ENCODE peak calls at places on chromosome 9, in eight cellular contexts. N is heart right ventricle, U is aorta, K is astrocyte, L is Panc1, B is H9, I is heart left ventricle, J is A549. V is an unnamed sample. For H3K4me1, the result is how much of the 10 kb centered on the place peaks cover.

GRCh38 chr9:127806871-127807270 is 4.2 kb downstream of the FPGS start:
- DNase-seq in J (no peak), I (no peak), L (no peak), N (no peak), K (no peak), U (no peak), B (no peak), V (no peak)

GRCh38 chr9:136694163-136694864 is 7.1 kb upstream of the AGPAT2 start:
- DNase-seq in L (no peak), K (no peak), U (peak), B (peak), J (peak), N (peak), I (no peak), V (no peak)

GRCh38 chr9:137348781-137349470 is 46.9 kb upstream of the NRARP start:
- DNase-seq in J (no peak), U (no peak), K (no peak), B (no peak), L (no peak), N (peak), I (no peak), V (no peak)

GRCh38 chr9:104748359-104749031 is 1.0 kb downstream of the NIPSNAP3A start:
- DNase-seq in I (no peak), N (no peak), B (no peak), K (peak), U (no peak), L (no peak), J (peak), V (peak)

GRCh38 chr9:70479880-70480291 is 65.4 kb upstream of the KLF9 start:
- DNase-seq in N (no peak), J (no peak), K (peak), L (no peak), I (peak), U (no peak), B (peak), V (no peak)

GRCh38 chr9:134648701-134649525 is 7.3 kb downstream of the COL5A1 start:
- DNase-seq in L (no peak), I (no peak), J (no peak), N (no peak), U (no peak), B (no peak), K (peak), V (no peak)

GRCh38 chr9:12554636-12555035 is 138.5 kb upstream of the TYRP1 start:
- DNase-seq in K (no peak), L (no peak), B (peak), J (no peak), U (no peak), N (no peak), I (no peak), V (no peak)

GRCh38 chr9:80605129-80605528 is 1033.4 kb downstream of the TLE4 start:
- DNase-seq in K (peak), J (peak), I (no peak), L (peak), B (no peak), U (no peak), N (no peak), V (peak)

GRCh38 chr9:37301369-37302172 is 120.9 kb upstream of the GRHPR start:
- DNase-seq in K (no peak), B (no peak), N (no peak), J (no peak), U (no peak), I (no peak), L (no peak), V (no peak)

GRCh38 chr9:131203438-131204219 is 72.7 kb downstream of the FAM78A start:
- DNase-seq in K (no peak), U (no peak), B (peak), I (no peak), J (peak), L (no peak), N (no peak), V (no peak)

GRCh38 chr9:132673355-132673754 is 3.1 kb downstream of the GTF3C4 start:
- DNase-seq in K (peak), L (no peak), B (peak), N (no peak), U (no peak), I (no peak), J (peak), V (peak)

GRCh38 chr9:137708590-137709284 is 89.9 kb downstream of the EHMT1 start:
- DNase-seq in K (no peak), N (no peak), I (no peak), J (no peak), U (no peak), L (no peak), B (no peak), V (peak)

GRCh38 chr9:744790-745456 is 96.6 kb upstream of the DMRT1 start:
- DNase-seq in I (peak), J (no peak), B (no peak), L (no peak), K (no peak), N (peak), U (no peak), V (no peak)

GRCh38 chr9:131220485-131220884 is 55.8 kb downstream of the FAM78A start:
- DNase-seq in I (no peak), K (no peak), N (no peak), L (no peak), U (no peak), B (no peak), J (no peak), V (no peak)

GRCh38 chr9:113219972-113220371 is 1.1 kb downstream of the FKBP15 start:
- DNase-seq in N (no peak), I (no peak), B (no peak), L (no peak), J (no peak), U (no peak), K (peak), V (no peak)

GRCh38 chr9:110007477-110008270 is 200.3 kb downstream of the C9orf152 start:
- DNase-seq in L (no peak), I (no peak), K (no peak), U (no peak), J (no peak), B (no peak), N (no peak), V (peak)

GRCh38 chr9:6449645-6450044 is 36.6 kb downstream of the UHRF2 start:
- DNase-seq in U (no peak), B (no peak), N (no peak), I (no peak), L (no peak), J (no peak), K (no peak), V (no peak)

GRCh38 chr9:129166962-129167557 is 11.0 kb downstream of the IER5L start:
- DNase-seq in L (no peak), J (peak), N (peak), B (peak), I (peak), K (peak), U (peak), V (peak)

GRCh38 chr9:91809581-91810285 is 140.3 kb downstream of the ROR2 start:
- DNase-seq in J (no peak), B (no peak), N (no peak), L (no peak), U (peak), K (peak), I (no peak), V (peak)

GRCh38 chr9:32456564-32456963 is 69.4 kb downstream of the RIGI start:
- DNase-seq in B (no peak), I (no peak), N (no peak), L (no peak), J (no peak), K (peak), U (no peak), V (no peak)

GRCh38 chr9:92706218-92706940 is 36.4 kb upstream of the IPPK start:
- DNase-seq in I (no peak), J (no peak), L (peak), K (no peak), U (no peak), B (peak), N (no peak), V (peak)

DNA sequence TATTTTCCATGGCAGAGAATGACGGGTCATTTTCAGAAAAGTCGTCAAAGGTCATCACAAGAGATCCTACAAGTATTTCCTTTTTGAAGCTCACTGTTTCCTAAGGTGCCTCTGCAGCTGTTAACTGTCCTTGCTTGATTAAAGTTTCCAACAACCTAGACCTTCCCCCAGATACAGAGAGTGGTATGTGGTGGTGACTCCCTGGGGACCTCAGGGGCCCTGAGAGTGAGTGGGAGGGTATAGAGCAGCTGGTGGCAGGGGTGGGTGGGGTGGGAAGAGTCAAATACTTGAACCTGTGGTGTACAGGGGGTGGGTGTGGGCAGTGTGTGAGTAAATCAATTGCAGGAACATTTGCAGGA is 1.6 kb upstream of the CD72 start:
- DNase-seq in J (no peak), K (no peak), I (no peak), N (no peak), U (no peak), B (no peak), L (no peak), V (no peak)
- H3K4me1 ChIP-seq in J (under half), K (under half), I (under half), N (under half), U (under half), B (under half), L (under half), V (under half)

GRCh38 chr9:19156805-19157204 is 29.5 kb upstream of the PLIN2 start:
- DNase-seq in U (no peak), B (no peak), I (peak), N (peak), L (no peak), K (no peak), J (no peak), V (no peak)
- H3K4me1 ChIP-seq in U (under half), B (under half), I (under half), N (under half), L (under half), K (under half), J (under half), V (under half)

GRCh38 chr9:2126331-2126789 is 111.2 kb downstream of the SMARCA2 start:
- DNase-seq in N (no peak), L (no peak), K (peak), U (no peak), J (no peak), B (no peak), I (no peak), V (no peak)
- H3K4me1 ChIP-seq in N (half or more), L (under half), K (under half), U (under half), J (under half), B (under half), I (under half), V (under half)

DNA sequence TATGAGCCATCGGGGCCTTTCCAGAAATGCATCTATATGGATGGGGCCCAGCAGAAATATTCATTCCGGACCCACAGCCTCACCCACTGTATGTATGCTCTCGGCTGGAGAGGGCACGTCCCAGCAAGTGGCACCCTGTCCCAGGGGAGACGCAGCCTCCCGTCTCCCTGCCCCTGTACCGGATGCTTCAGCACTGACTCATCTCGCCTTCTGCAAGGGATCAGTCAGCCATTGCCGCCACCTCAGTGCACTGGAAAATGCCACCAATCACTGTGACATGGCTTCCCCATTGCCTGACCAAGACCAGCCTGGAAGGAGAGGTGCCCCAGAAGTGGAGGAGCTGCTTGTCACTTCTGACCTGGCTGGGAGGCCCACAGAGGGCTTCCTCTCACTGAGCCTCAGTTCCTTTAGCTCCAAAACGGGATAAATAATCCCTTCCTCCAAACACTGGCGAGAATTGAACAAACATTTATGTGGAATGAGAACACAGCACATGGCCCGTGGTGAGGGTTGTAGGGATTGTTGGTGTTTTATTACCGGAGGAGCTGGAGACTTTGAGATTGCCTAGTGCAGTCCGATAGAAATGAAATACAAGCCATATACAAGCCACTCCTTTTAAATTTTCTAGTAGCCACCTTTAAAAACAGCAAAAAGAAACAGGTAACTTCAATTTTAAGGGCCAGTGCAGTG is 43.9 kb upstream of the ORM1 start:
- DNase-seq in I (peak), B (no peak), L (no peak), U (peak), J (peak), K (peak), N (no peak), V (peak)
- H3K4me1 ChIP-seq in I (under half), B (under half), L (under half), U (under half), J (half or more), K (half or more), N (under half), V (under half)